ENCODE peak calls at places on chromosomes 16 and 17, in seven cellular contexts. L is activated effector memory CD4-positive, alpha-beta T cell treated with Interleukin-2 at 50 U/mL for 16 hours; M is HuH-7.5; O is H54; X is NCI-H1048; I is A549; T is stimulated activated CD8-positive, alpha-beta memory T cell treated with anti-CD3 and anti-CD28 coated beads, Interleukin-4, amount 100 ng/mL, for 24 hours. C is an unnamed sample.

GRCh38 chr17:50423553-50424159 is 2.4 kb upstream of the ACSF2 start:
- DNase-seq in I (no peak), M (peak), O (peak), T (no peak), X (no peak), L (no peak), C (peak)

GRCh38 chr17:30187528-30187927 is 48.0 kb downstream of the SLC6A4 start:
- DNase-seq in L (no peak), X (no peak), I (no peak), M (no peak), O (no peak), T (no peak), C (no peak)

GRCh38 chr17:69733171-69734014 is 318.9 kb downstream of the MAP2K6 start:
- DNase-seq in O (peak), M (no peak), X (no peak), T (no peak), I (peak), L (no peak), C (peak)

GRCh38 chr17:2068589-2069051 is 13.7 kb downstream of the HIC1 start:
- DNase-seq in O (no peak), L (no peak), X (no peak), M (no peak), I (no peak), T (no peak), C (no peak)

GRCh38 chr16:55494994-55495421 is 13.9 kb upstream of the LPCAT2 start:
- DNase-seq in I (no peak), O (peak), L (no peak), M (no peak), X (no peak), T (no peak), C (no peak)

GRCh38 chr16:58462997-58463891 is 36.7 kb upstream of the NDRG4 start:
- DNase-seq in L (no peak), M (no peak), T (no peak), I (no peak), X (no peak), O (no peak), C (no peak)

GRCh38 chr16:80092686-80093085 is 448.1 kb upstream of the DYNLRB2 start:
- DNase-seq in T (no peak), O (no peak), I (no peak), M (no peak), X (no peak), L (no peak), C (no peak)

GRCh38 chr16:23823475-23824407 is 12.0 kb upstream of the PRKCB start:
- DNase-seq in O (no peak), M (no peak), X (no peak), I (no peak), L (no peak), T (no peak), C (no peak)

GRCh38 chr17:4204676-4205075 is 59.1 kb downstream of the ANKFY1 start:
- DNase-seq in O (no peak), I (no peak), L (no peak), M (no peak), T (no peak), X (no peak), C (peak)

GRCh38 chr16:54936086-54936978 is 5.7 kb downstream of the IRX5 start:
- DNase-seq in L (no peak), M (peak), T (no peak), O (no peak), X (no peak), I (no peak), C (peak)

GRCh38 chr17:44361292-44362055 is 2.2 kb downstream of the FAM171A2 start:
- DNase-seq in O (no peak), X (no peak), T (no peak), L (no peak), M (no peak), I (no peak), C (no peak)